ENCODE peak calls at places on chromosome 6, in nine cellular contexts. One of them, this sample, is unnamed.
A peak's percentile ranks its signal among the peaks of the same experiment; 100 is the strongest.

GRCh38 chr6:10643214-10643641 is 51.2 kb downstream of the C6orf52 start:
- DNase-seq in Panc1: no peak
- DNase-seq in GM23248: no peak
- DNase-seq in H1: no peak
- DNase-seq in aorta: no peak
- DNase-seq in breast epithelium: no peak
- DNase-seq in PC-3: no peak
- DNase-seq in endodermal cell: no peak
- DNase-seq in kidney: no peak
- DNase-seq in this sample: no peak

GRCh38 chr6:134550604-134551003 is 232.7 kb upstream of the SGK1 start:
- DNase-seq in kidney: no peak
- DNase-seq in aorta: no peak
- DNase-seq in Panc1: peak; percentile 83
- DNase-seq in PC-3: no peak
- DNase-seq in H1: no peak
- DNase-seq in GM23248: peak; percentile 48
- DNase-seq in breast epithelium: no peak
- DNase-seq in endodermal cell: no peak
- DNase-seq in this sample: no peak

GRCh38 chr6:13989424-13990144 is 64.8 kb downstream of the RNF182 start:
- DNase-seq in Panc1: no peak
- DNase-seq in H1: no peak
- DNase-seq in breast epithelium: no peak
- DNase-seq in PC-3: no peak
- DNase-seq in aorta: no peak
- DNase-seq in endodermal cell: no peak
- DNase-seq in GM23248: no peak
- DNase-seq in kidney: no peak
- DNase-seq in this sample: no peak

GRCh38 chr6:17107768-17108325 is 6.0 kb downstream of the STMND1 start:
- DNase-seq in Panc1: no peak
- DNase-seq in kidney: no peak
- DNase-seq in endodermal cell: no peak
- DNase-seq in H1: no peak
- DNase-seq in aorta: no peak
- DNase-seq in GM23248: peak; percentile 52
- DNase-seq in breast epithelium: no peak
- DNase-seq in PC-3: no peak
- DNase-seq in this sample: no peak

GRCh38 chr6:139497344-139497961 is 123.0 kb upstream of the CITED2 start:
- DNase-seq in Panc1: no peak
- DNase-seq in H1: no peak
- DNase-seq in endodermal cell: no peak
- DNase-seq in breast epithelium: no peak
- DNase-seq in GM23248: no peak
- DNase-seq in PC-3: no peak
- DNase-seq in aorta: no peak
- DNase-seq in kidney: no peak
- DNase-seq in this sample: no peak

GRCh38 chr6:144234935-144235334 is 50.2 kb upstream of the UTRN start:
- DNase-seq in H1: no peak
- DNase-seq in GM23248: no peak
- DNase-seq in kidney: no peak
- DNase-seq in endodermal cell: no peak
- DNase-seq in Panc1: no peak
- DNase-seq in aorta: no peak
- DNase-seq in PC-3: no peak
- DNase-seq in breast epithelium: no peak
- DNase-seq in this sample: no peak

GRCh38 chr6:44715188-44715587 is 327.7 kb downstream of the CDC5L start:
- DNase-seq in endodermal cell: no peak
- DNase-seq in Panc1: no peak
- DNase-seq in H1: no peak
- DNase-seq in kidney: no peak
- DNase-seq in GM23248: no peak
- DNase-seq in PC-3: no peak
- DNase-seq in aorta: no peak
- DNase-seq in breast epithelium: no peak
- DNase-seq in this sample: no peak

GRCh38 chr6:99031957-99032356 is 84.2 kb upstream of the FBXL4 start:
- DNase-seq in PC-3: no peak
- DNase-seq in GM23248: no peak
- DNase-seq in endodermal cell: no peak
- DNase-seq in kidney: no peak
- DNase-seq in breast epithelium: no peak
- DNase-seq in H1: no peak
- DNase-seq in aorta: no peak
- DNase-seq in Panc1: no peak
- DNase-seq in this sample: no peak

GRCh38 chr6:41527721-41528408 is 18.3 kb upstream of the FOXP4 start:
- DNase-seq in aorta: no peak
- DNase-seq in GM23248: peak; percentile 11
- DNase-seq in endodermal cell: peak; percentile 66
- DNase-seq in kidney: peak; percentile 77
- DNase-seq in H1: no peak
- DNase-seq in Panc1: no peak
- DNase-seq in breast epithelium: no peak
- DNase-seq in PC-3: peak; percentile 12
- DNase-seq in this sample: no peak

GRCh38 chr6:11094411-11094851 is 797 bp downstream of the SMIM13 start:
- DNase-seq in H1: no peak
- DNase-seq in Panc1: no peak
- DNase-seq in kidney: peak; percentile 79
- DNase-seq in PC-3: peak; percentile 56
- DNase-seq in aorta: peak; percentile 58
- DNase-seq in breast epithelium: no peak
- DNase-seq in GM23248: peak; percentile 78
- DNase-seq in endodermal cell: peak; percentile 85
- DNase-seq in this sample: no peak

GRCh38 chr6:27687154-27688013 is 214.5 kb upstream of the ZNF184 start:
- DNase-seq in aorta: peak; percentile 77
- DNase-seq in GM23248: peak; percentile 90
- DNase-seq in endodermal cell: peak; percentile 98
- DNase-seq in Panc1: peak; percentile 85
- DNase-seq in kidney: peak; percentile 85
- DNase-seq in H1: peak; percentile 82
- DNase-seq in PC-3: peak; percentile 86
- DNase-seq in breast epithelium: peak; percentile 75
- DNase-seq in this sample: peak; percentile 57

GRCh38 chr6:25603251-25603650 is 48.8 kb upstream of the SCGN start:
- DNase-seq in PC-3: no peak
- DNase-seq in GM23248: no peak
- DNase-seq in H1: no peak
- DNase-seq in aorta: no peak
- DNase-seq in kidney: no peak
- DNase-seq in breast epithelium: no peak
- DNase-seq in Panc1: no peak
- DNase-seq in endodermal cell: no peak
- DNase-seq in this sample: no peak

GRCh38 chr6:139753198-139753861 is 378.9 kb upstream of the CITED2 start:
- DNase-seq in breast epithelium: no peak
- DNase-seq in H1: no peak
- DNase-seq in PC-3: no peak
- DNase-seq in Panc1: no peak
- DNase-seq in endodermal cell: no peak
- DNase-seq in GM23248: peak; percentile 58
- DNase-seq in aorta: no peak
- DNase-seq in kidney: no peak
- DNase-seq in this sample: no peak

GRCh38 chr6:39281312-39281980 is 32.8 kb downstream of the KCNK17 start:
- DNase-seq in H1: no peak
- DNase-seq in kidney: peak; percentile 78
- DNase-seq in Panc1: no peak
- DNase-seq in GM23248: no peak
- DNase-seq in breast epithelium: no peak
- DNase-seq in PC-3: no peak
- DNase-seq in endodermal cell: no peak
- DNase-seq in aorta: peak; percentile 33
- DNase-seq in this sample: no peak

GRCh38 chr6:79672631-79673065 is 41.5 kb downstream of the SH3BGRL2 start:
- DNase-seq in H1: no peak
- DNase-seq in endodermal cell: no peak
- DNase-seq in breast epithelium: no peak
- DNase-seq in PC-3: peak; percentile 65
- DNase-seq in aorta: no peak
- DNase-seq in Panc1: peak; percentile 8
- DNase-seq in kidney: no peak
- DNase-seq in GM23248: peak; percentile 33
- DNase-seq in this sample: no peak

GRCh38 chr6:151014404-151015150 is 149.1 kb downstream of the MTHFD1L start:
- DNase-seq in breast epithelium: peak; percentile 62
- DNase-seq in aorta: peak; percentile 62
- DNase-seq in Panc1: peak; percentile 65
- DNase-seq in endodermal cell: peak; percentile 91
- DNase-seq in PC-3: peak; percentile 79
- DNase-seq in H1: peak; percentile 34
- DNase-seq in kidney: peak; percentile 81
- DNase-seq in GM23248: peak; percentile 53
- DNase-seq in this sample: peak; percentile 6

GRCh38 chr6:169106176-169106575 is 147.5 kb downstream of the THBS2 start:
- DNase-seq in breast epithelium: no peak
- DNase-seq in GM23248: no peak
- DNase-seq in kidney: no peak
- DNase-seq in aorta: no peak
- DNase-seq in endodermal cell: no peak
- DNase-seq in PC-3: no peak
- DNase-seq in H1: no peak
- DNase-seq in Panc1: no peak
- DNase-seq in this sample: no peak

GRCh38 chr6:88174906-88175305 is 8.8 kb upstream of the CNR1 start:
- DNase-seq in kidney: no peak
- DNase-seq in endodermal cell: no peak
- DNase-seq in H1: no peak
- DNase-seq in GM23248: no peak
- DNase-seq in Panc1: no peak
- DNase-seq in PC-3: no peak
- DNase-seq in aorta: no peak
- DNase-seq in breast epithelium: no peak
- DNase-seq in this sample: no peak

GRCh38 chr6:37987008-37987407 is 167.5 kb downstream of the ZFAND3 start:
- DNase-seq in kidney: no peak
- DNase-seq in Panc1: no peak
- DNase-seq in H1: no peak
- DNase-seq in endodermal cell: no peak
- DNase-seq in aorta: no peak
- DNase-seq in GM23248: peak; percentile 87
- DNase-seq in breast epithelium: no peak
- DNase-seq in PC-3: peak; percentile 21
- DNase-seq in this sample: no peak

GRCh38 chr6:158684745-158685355 is 35.0 kb downstream of the SYTL3 start:
- DNase-seq in aorta: no peak
- DNase-seq in kidney: no peak
- DNase-seq in breast epithelium: no peak
- DNase-seq in GM23248: no peak
- DNase-seq in H1: no peak
- DNase-seq in Panc1: no peak
- DNase-seq in PC-3: no peak
- DNase-seq in endodermal cell: no peak
- DNase-seq in this sample: no peak

GRCh38 chr6:116412270-116412669 is 41.5 kb downstream of the DSE start:
- DNase-seq in Panc1: no peak
- DNase-seq in breast epithelium: no peak
- DNase-seq in GM23248: peak; percentile 69
- DNase-seq in H1: no peak
- DNase-seq in endodermal cell: no peak
- DNase-seq in aorta: no peak
- DNase-seq in kidney: no peak
- DNase-seq in PC-3: no peak
- DNase-seq in this sample: peak; percentile 6

GRCh38 chr6:96794980-96795379 is 42.3 kb downstream of the GPR63 start:
- DNase-seq in PC-3: no peak
- DNase-seq in Panc1: no peak
- DNase-seq in GM23248: peak; percentile 19
- DNase-seq in H1: no peak
- DNase-seq in breast epithelium: no peak
- DNase-seq in endodermal cell: no peak
- DNase-seq in kidney: no peak
- DNase-seq in aorta: no peak
- DNase-seq in this sample: no peak

GRCh38 chr6:3136361-3136760 is 17.9 kb downstream of the BPHL start:
- DNase-seq in H1: no peak
- DNase-seq in Panc1: no peak
- DNase-seq in PC-3: no peak
- DNase-seq in GM23248: no peak
- DNase-seq in aorta: no peak
- DNase-seq in endodermal cell: no peak
- DNase-seq in breast epithelium: no peak
- DNase-seq in kidney: no peak
- DNase-seq in this sample: no peak
- H3K27ac ChIP-seq in H1: no peak overlapping the region
- H3K27ac ChIP-seq in Panc1: no peak overlapping the region
- H3K27ac ChIP-seq in PC-3: no peak overlapping the region
- H3K27ac ChIP-seq in GM23248: no peak overlapping the region
- H3K27ac ChIP-seq in aorta: no peak overlapping the region
- H3K27ac ChIP-seq in endodermal cell: no peak overlapping the region
- H3K27ac ChIP-seq in breast epithelium: no peak overlapping the region
- H3K27ac ChIP-seq in kidney: no peak overlapping the region
- H3K27ac ChIP-seq in this sample: no peak overlapping the region

DNA sequence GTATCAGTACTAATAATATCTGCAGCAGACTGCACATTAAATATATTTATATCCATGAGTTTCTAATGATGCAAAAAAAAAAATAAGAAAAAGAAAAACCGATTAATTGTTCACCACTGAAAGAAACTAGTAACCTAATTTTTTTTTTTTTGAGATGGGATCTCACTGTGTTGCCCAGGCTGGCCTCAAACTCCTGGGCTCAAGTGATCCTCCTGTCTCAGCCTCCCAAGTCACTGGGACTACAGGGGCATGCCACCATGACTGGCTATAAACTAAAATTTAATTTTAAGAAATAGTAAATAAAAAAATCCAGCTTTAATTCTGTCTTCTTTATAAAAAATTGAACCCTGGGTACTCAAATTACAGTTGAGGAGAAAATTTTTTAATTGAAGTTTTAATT is 358.2 kb downstream of the QKI start:
- DNase-seq in GM23248: no peak
- DNase-seq in kidney: no peak
- DNase-seq in aorta: no peak
- DNase-seq in PC-3: no peak
- DNase-seq in Panc1: no peak
- DNase-seq in breast epithelium: no peak
- DNase-seq in endodermal cell: no peak
- DNase-seq in H1: no peak
- DNase-seq in this sample: no peak
- H3K27ac ChIP-seq in GM23248: no peak overlapping the region
- H3K27ac ChIP-seq in kidney: no peak overlapping the region
- H3K27ac ChIP-seq in aorta: no peak overlapping the region
- H3K27ac ChIP-seq in PC-3: no peak overlapping the region
- H3K27ac ChIP-seq in Panc1: no peak overlapping the region
- H3K27ac ChIP-seq in breast epithelium: no peak overlapping the region
- H3K27ac ChIP-seq in endodermal cell: no peak overlapping the region
- H3K27ac ChIP-seq in H1: no peak overlapping the region
- H3K27ac ChIP-seq in this sample: no peak overlapping the region

GRCh38 chr6:56047931-56048520 is 172.6 kb upstream of the BMP5 start:
- DNase-seq in Panc1: peak; percentile 41
- DNase-seq in kidney: no peak
- DNase-seq in PC-3: no peak
- DNase-seq in endodermal cell: no peak
- DNase-seq in GM23248: no peak
- DNase-seq in H1: no peak
- DNase-seq in breast epithelium: no peak
- DNase-seq in aorta: no peak
- DNase-seq in this sample: no peak
- H3K27ac ChIP-seq in Panc1: no peak overlapping the region
- H3K27ac ChIP-seq in kidney: no peak overlapping the region
- H3K27ac ChIP-seq in PC-3: no peak overlapping the region
- H3K27ac ChIP-seq in endodermal cell: no peak overlapping the region
- H3K27ac ChIP-seq in GM23248: no peak overlapping the region
- H3K27ac ChIP-seq in H1: no peak overlapping the region
- H3K27ac ChIP-seq in breast epithelium: no peak overlapping the region
- H3K27ac ChIP-seq in aorta: no peak overlapping the region
- H3K27ac ChIP-seq in this sample: no peak overlapping the region

GRCh38 chr6:136158398-136158797 is 91.7 kb downstream of the MTFR2 start:
- DNase-seq in aorta: peak; percentile 48
- DNase-seq in H1: no peak
- DNase-seq in Panc1: no peak
- DNase-seq in kidney: peak; percentile 86
- DNase-seq in endodermal cell: no peak
- DNase-seq in breast epithelium: no peak
- DNase-seq in PC-3: no peak
- DNase-seq in GM23248: no peak
- DNase-seq in this sample: peak; percentile 1
- H3K27ac ChIP-seq in aorta: no peak overlapping the region
- H3K27ac ChIP-seq in H1: no peak overlapping the region
- H3K27ac ChIP-seq in Panc1: no peak overlapping the region
- H3K27ac ChIP-seq in kidney: no peak overlapping the region
- H3K27ac ChIP-seq in endodermal cell: no peak overlapping the region
- H3K27ac ChIP-seq in breast epithelium: no peak overlapping the region
- H3K27ac ChIP-seq in PC-3: no peak overlapping the region
- H3K27ac ChIP-seq in GM23248: no peak overlapping the region
- H3K27ac ChIP-seq in this sample: no peak overlapping the region